ENCODE peak calls at places on chromosomes 2 and 18, in four cellular contexts. One of them, this sample, is unnamed.

GRCh38 chr2:96403481-96403880 is 67.9 kb downstream of the NCAPH start:
- DNase-seq in H1: no peak
- DNase-seq in K562: no peak
- DNase-seq in GM12891: no peak
- DNase-seq in this sample: no peak

GRCh38 chr2:240269886-240270285 is 129.4 kb upstream of the OTOS start:
- DNase-seq in K562: no peak
- DNase-seq in GM12891: no peak
- DNase-seq in H1: no peak
- DNase-seq in this sample: no peak

GRCh38 chr2:63372549-63372948 is 215.7 kb downstream of the WDPCP start:
- DNase-seq in K562: no peak
- DNase-seq in H1: no peak
- DNase-seq in GM12891: no peak
- DNase-seq in this sample: no peak

GRCh38 chr2:119753041-119753929 is 6.4 kb upstream of the PTPN4 start:
- DNase-seq in GM12891: no peak
- DNase-seq in H1: no peak
- DNase-seq in K562: no peak
- DNase-seq in this sample: no peak

GRCh38 chr2:36770542-36771287 is 74.2 kb downstream of the VIT start:
- DNase-seq in H1: peak; percentile 62
- DNase-seq in GM12891: peak; percentile 27
- DNase-seq in K562: peak; percentile 78
- DNase-seq in this sample: peak; percentile 37

GRCh38 chr2:938181-939005 is 12.3 kb upstream of the SNTG2 start:
- DNase-seq in K562: no peak
- DNase-seq in GM12891: no peak
- DNase-seq in H1: no peak
- DNase-seq in this sample: no peak

GRCh38 chr2:240387669-240388358 is 47.6 kb upstream of the GPC1 start:
- DNase-seq in K562: peak; percentile 63
- DNase-seq in H1: no peak
- DNase-seq in GM12891: no peak
- DNase-seq in this sample: no peak

GRCh38 chr18:2939317-2939716 is 73.6 kb downstream of the LPIN2 start:
- DNase-seq in H1: no peak
- DNase-seq in K562: no peak
- DNase-seq in GM12891: no peak
- DNase-seq in this sample: no peak

GRCh38 chr2:240997856-240998705 is at the start of gene SNED1:
- DNase-seq in H1: no peak
- DNase-seq in GM12891: peak; percentile 76
- DNase-seq in K562: peak; percentile 81
- DNase-seq in this sample: no peak

GRCh38 chr2:2577366-2577765 is 246.3 kb upstream of the MYT1L start:
- DNase-seq in GM12891: no peak
- DNase-seq in H1: no peak
- DNase-seq in K562: no peak
- DNase-seq in this sample: no peak

GRCh38 chr2:222315443-222316121 is 16.8 kb upstream of the PAX3 start:
- DNase-seq in GM12891: no peak
- DNase-seq in H1: no peak
- DNase-seq in K562: no peak
- DNase-seq in this sample: no peak

GRCh38 chr2:189854956-189855355 is 70.7 kb downstream of the PMS1 start:
- DNase-seq in K562: no peak
- DNase-seq in GM12891: no peak
- DNase-seq in H1: no peak
- DNase-seq in this sample: no peak

GRCh38 chr2:238973038-238973772 is 125.3 kb downstream of the TWIST2 start:
- DNase-seq in GM12891: no peak
- DNase-seq in K562: no peak
- DNase-seq in H1: no peak
- DNase-seq in this sample: no peak

GRCh38 chr2:43225788-43226557 is 433 bp downstream of the ZFP36L2 start:
- DNase-seq in H1: no peak
- DNase-seq in GM12891: no peak
- DNase-seq in K562: peak; percentile 73
- DNase-seq in this sample: peak; percentile 71

GRCh38 chr2:43759195-43759594 is 14.6 kb upstream of the DYNC2LI1 start:
- DNase-seq in K562: no peak
- DNase-seq in H1: no peak
- DNase-seq in GM12891: no peak
- DNase-seq in this sample: no peak

GRCh38 chr18:68660355-68661183 is 54.3 kb downstream of the TMX3 start:
- DNase-seq in H1: no peak
- DNase-seq in GM12891: no peak
- DNase-seq in K562: peak; percentile 8
- DNase-seq in this sample: no peak

GRCh38 chr2:235639387-235639786 is 145.5 kb downstream of the AGAP1 start:
- DNase-seq in K562: no peak
- DNase-seq in H1: no peak
- DNase-seq in GM12891: no peak
- DNase-seq in this sample: no peak

GRCh38 chr2:189222440-189222839 is 42.9 kb upstream of the COL5A2 start:
- DNase-seq in H1: no peak
- DNase-seq in GM12891: no peak
- DNase-seq in K562: no peak
- DNase-seq in this sample: no peak

GRCh38 chr2:217075225-217075802 is 215.4 kb upstream of the TNP1 start:
- DNase-seq in K562: no peak
- DNase-seq in H1: no peak
- DNase-seq in GM12891: no peak
- DNase-seq in this sample: no peak

GRCh38 chr18:9364242-9364641 is 29.7 kb downstream of the TWSG1 start:
- DNase-seq in GM12891: no peak
- DNase-seq in H1: no peak
- DNase-seq in K562: no peak
- DNase-seq in this sample: no peak

GRCh38 chr2:27506587-27506986 is 9.9 kb downstream of the GCKR start:
- DNase-seq in GM12891: no peak
- DNase-seq in H1: no peak
- DNase-seq in K562: no peak
- DNase-seq in this sample: no peak

GRCh38 chr2:27507293-27507692 is 10.7 kb downstream of the GCKR start:
- DNase-seq in H1: no peak
- DNase-seq in K562: no peak
- DNase-seq in GM12891: no peak
- DNase-seq in this sample: no peak

GRCh38 chr2:27509326-27509725 is 12.7 kb downstream of the GCKR start:
- DNase-seq in K562: no peak
- DNase-seq in GM12891: no peak
- DNase-seq in H1: no peak
- DNase-seq in this sample: no peak
- TF ChIP-seq POLR2A in K562: no peak
- TF ChIP-seq POLR2A in GM12891: no peak
- TF ChIP-seq POLR2A in H1: no peak
- TF ChIP-seq POLR2A in this sample: no peak

DNA sequence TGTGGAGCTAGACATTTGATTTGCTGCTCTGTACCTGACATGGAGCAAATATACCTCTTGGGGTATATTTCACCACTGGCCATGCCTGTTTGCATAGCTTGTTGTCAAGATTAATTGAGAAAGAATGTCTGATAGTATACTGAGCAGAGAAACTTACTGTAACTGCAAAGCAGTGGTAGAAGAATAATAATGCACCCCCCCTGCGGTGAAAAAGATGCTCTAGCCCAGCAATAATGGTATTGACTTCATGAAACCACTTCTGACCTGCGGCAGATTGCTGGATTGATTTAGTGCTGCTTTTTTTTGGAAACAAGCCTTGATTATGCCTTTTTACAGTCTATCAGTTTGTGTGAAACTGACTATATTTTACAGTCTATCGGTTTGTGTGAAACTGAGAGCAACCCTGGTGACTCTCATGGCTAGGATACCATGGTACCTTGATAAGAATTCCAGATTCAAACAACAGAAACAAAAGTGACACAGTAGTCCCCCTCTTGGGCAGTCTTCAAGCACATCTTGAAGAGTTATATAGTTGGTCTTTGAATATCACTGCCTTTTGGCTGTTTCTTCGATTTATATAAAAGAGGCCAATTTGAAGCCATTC is 102.4 kb downstream of the FMNL2 start:
- DNase-seq in H1: no peak
- DNase-seq in K562: no peak
- DNase-seq in GM12891: no peak
- DNase-seq in this sample: no peak
- TF ChIP-seq TAF1 in H1: no peak
- TF ChIP-seq TAF1 in K562: no peak
- TF ChIP-seq TAF1 in GM12891: no peak
- TF ChIP-seq TAF1 in this sample: no peak

GRCh38 chr2:181764095-181764963 is 84.0 kb upstream of the NEUROD1 start:
- DNase-seq in K562: peak; percentile 36
- DNase-seq in GM12891: no peak
- DNase-seq in H1: no peak
- DNase-seq in this sample: no peak

GRCh38 chr2:181763423-181763822 is 83.1 kb upstream of the NEUROD1 start:
- DNase-seq in H1: no peak
- DNase-seq in K562: no peak
- DNase-seq in GM12891: no peak
- DNase-seq in this sample: no peak

GRCh38 chr2:181762848-181763247 is 82.5 kb upstream of the NEUROD1 start:
- DNase-seq in GM12891: no peak
- DNase-seq in K562: no peak
- DNase-seq in H1: no peak
- DNase-seq in this sample: no peak

GRCh38 chr2:181762000-181762399 is 81.7 kb upstream of the NEUROD1 start:
- DNase-seq in GM12891: no peak
- DNase-seq in H1: no peak
- DNase-seq in K562: no peak
- DNase-seq in this sample: no peak

GRCh38 chr2:181760521-181760920 is 80.2 kb upstream of the NEUROD1 start:
- DNase-seq in K562: no peak
- DNase-seq in GM12891: no peak
- DNase-seq in H1: no peak
- DNase-seq in this sample: no peak
- TF ChIP-seq POLR2AphosphoS5 in K562: no peak
- TF ChIP-seq POLR2AphosphoS5 in GM12891: no peak
- TF ChIP-seq POLR2AphosphoS5 in H1: no peak
- TF ChIP-seq POLR2AphosphoS5 in this sample: no peak

GRCh38 chr2:121472465-121472993 is 58.2 kb upstream of the RNU4ATAC start:
- DNase-seq in K562: no peak
- DNase-seq in GM12891: no peak
- DNase-seq in H1: no peak
- DNase-seq in this sample: no peak

GRCh38 chr2:121471571-121472464 is 58.9 kb upstream of the RNU4ATAC start:
- DNase-seq in K562: no peak
- DNase-seq in H1: no peak
- DNase-seq in GM12891: no peak
- DNase-seq in this sample: no peak

GRCh38 chr2:121470917-121471316 is 59.8 kb upstream of the RNU4ATAC start:
- DNase-seq in H1: no peak
- DNase-seq in GM12891: no peak
- DNase-seq in K562: no peak
- DNase-seq in this sample: no peak

GRCh38 chr2:121475811-121476571 is 54.7 kb upstream of the RNU4ATAC start:
- DNase-seq in H1: no peak
- DNase-seq in GM12891: no peak
- DNase-seq in K562: no peak
- DNase-seq in this sample: no peak

DNA sequence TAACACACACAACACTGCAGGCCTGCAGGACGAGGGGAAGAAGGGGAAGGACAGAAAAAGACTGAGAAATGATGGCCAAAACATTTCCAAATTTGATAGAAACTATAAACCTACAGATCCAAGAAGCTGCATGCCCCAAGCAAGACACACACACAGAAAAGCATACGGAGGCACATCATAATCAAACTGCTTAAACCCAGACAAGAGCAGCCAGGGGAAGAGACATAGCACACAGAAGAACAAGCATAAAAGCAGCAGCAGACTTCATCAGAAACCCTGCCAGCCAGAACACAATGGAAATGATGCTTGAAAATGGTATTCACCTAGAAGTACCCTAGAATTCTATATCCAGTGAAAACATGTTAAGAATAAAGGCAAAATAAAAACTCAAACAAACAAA is 57.2 kb upstream of the RNU4ATAC start:
- DNase-seq in K562: no peak
- DNase-seq in GM12891: no peak
- DNase-seq in H1: no peak
- DNase-seq in this sample: no peak
- TF ChIP-seq POLR2A in K562: no peak
- TF ChIP-seq POLR2A in GM12891: no peak
- TF ChIP-seq POLR2A in H1: no peak
- TF ChIP-seq POLR2A in this sample: no peak

DNA sequence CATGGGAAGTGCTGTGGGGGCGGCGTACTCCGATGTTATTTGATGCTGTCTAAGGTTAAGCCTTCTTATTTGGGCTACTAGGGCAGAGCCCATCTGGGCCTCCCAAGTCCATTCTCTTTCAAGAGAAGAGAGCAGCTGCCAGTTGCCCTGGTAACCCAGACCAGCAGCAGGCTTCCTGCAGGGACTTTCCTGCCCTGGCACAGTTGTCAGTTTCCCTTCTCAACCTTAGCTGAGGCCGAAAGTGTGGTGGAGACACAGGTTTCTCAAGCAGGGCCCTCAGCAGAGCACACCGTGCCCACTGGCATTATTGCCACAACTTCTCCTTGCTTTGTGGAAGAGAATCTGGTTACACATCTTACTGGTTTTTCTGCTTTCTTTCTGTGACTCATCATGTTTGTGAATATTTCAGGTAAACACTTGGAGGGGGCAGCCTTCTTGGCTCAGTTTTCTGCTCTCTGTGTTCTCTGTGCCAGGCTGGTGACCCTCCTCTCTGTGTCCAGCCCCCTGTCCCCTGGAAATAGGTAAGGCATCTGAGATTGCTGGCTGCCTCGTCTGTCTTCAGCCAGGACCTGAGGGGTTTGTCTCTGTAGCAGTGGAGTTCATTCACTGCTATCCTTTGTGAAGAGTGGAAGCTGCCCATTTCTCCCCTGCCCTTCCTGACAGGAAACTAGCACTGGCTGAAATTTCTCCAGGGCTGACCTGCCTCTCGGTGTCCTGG is 111.0 kb downstream of the B3GNT2 start:
- DNase-seq in GM12891: no peak
- DNase-seq in K562: no peak
- DNase-seq in H1: no peak
- DNase-seq in this sample: no peak
- TF ChIP-seq TAF1 in GM12891: no peak
- TF ChIP-seq TAF1 in K562: no peak
- TF ChIP-seq TAF1 in H1: no peak
- TF ChIP-seq TAF1 in this sample: no peak

DNA sequence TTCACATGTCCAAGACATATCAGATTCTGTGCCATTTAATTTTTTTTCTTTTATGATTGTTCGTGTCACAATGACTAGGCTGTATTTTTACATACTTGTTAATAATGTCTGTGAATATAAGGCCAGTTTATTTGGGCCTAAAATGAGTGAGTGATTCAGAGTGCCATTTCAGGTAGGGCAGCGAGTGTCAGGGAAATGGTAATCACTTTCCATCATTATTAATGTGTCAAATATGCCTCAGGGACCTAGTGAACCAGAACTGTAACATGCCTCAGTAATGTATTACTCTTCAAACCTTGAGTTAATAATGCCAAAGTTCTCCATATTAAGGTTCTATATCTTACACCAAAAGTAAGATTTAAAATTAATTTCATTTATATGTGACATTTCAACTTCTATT is 8.6 kb downstream of the FAM171B start:
- DNase-seq in H1: no peak
- DNase-seq in K562: no peak
- DNase-seq in GM12891: no peak
- DNase-seq in this sample: no peak
- TF ChIP-seq POLR2AphosphoS5 in H1: no peak
- TF ChIP-seq POLR2AphosphoS5 in K562: no peak
- TF ChIP-seq POLR2AphosphoS5 in GM12891: no peak
- TF ChIP-seq POLR2AphosphoS5 in this sample: no peak

This sample was measured in GM12892.